ENCODE peak calls at places on chromosomes 7 and 10, in six cellular contexts. S is HCT116, H is SK-N-SH, Y is GM12878, Q is K562, A is HepG2. N is an unnamed sample.

GRCh38 chr7:29285451-29285807 is 90.9 kb downstream of the CHN2 start:
- DNase-seq in S (peak; percentile 62), H (no peak), Y (peak; percentile 55), Q (no peak), A (peak; percentile 28), N (no peak)

GRCh38 chr7:98982686-98983085 is 104.4 kb downstream of the TRRAP start:
- DNase-seq in S (no peak), H (no peak), Y (no peak), Q (no peak), A (no peak), N (no peak)

GRCh38 chr10:78977761-78978305 is 90.9 kb upstream of the ZMIZ1 start:
- DNase-seq in S (no peak), H (no peak), Y (no peak), Q (no peak), A (peak; percentile 89), N (no peak)

GRCh38 chr10:127932521-127933270 is 25.8 kb downstream of the PTPRE start:
- DNase-seq in S (no peak), H (no peak), Y (no peak), Q (no peak), A (no peak), N (no peak)

GRCh38 chr7:44121761-44122420 is 1.5 kb downstream of the POLD2 start:
- DNase-seq in S (no peak), H (no peak), Y (no peak), Q (no peak), A (no peak), N (no peak)

GRCh38 chr7:155458317-155459132 is 596 bp downstream of the EN2 start:
- DNase-seq in S (no peak), H (peak; percentile 77), Y (no peak), Q (no peak), A (no peak), N (no peak)

GRCh38 chr10:63466168-63466935 is 575 bp upstream of the JMJD1C start:
- DNase-seq in S (peak; percentile 45), H (peak; percentile 55), Y (no peak), Q (peak; percentile 28), A (peak; percentile 54), N (peak; percentile 16)

GRCh38 chr10:117214401-117214800 is 17.1 kb downstream of the KCNK18 start:
- DNase-seq in S (no peak), H (no peak), Y (no peak), Q (no peak), A (no peak), N (no peak)

GRCh38 chr7:107628461-107629064 is 32.1 kb upstream of the SLC26A4 start:
- DNase-seq in S (no peak), H (no peak), Y (no peak), Q (no peak), A (no peak), N (no peak)

GRCh38 chr10:14560274-14560673 is 214.4 kb downstream of the FAM107B start:
- DNase-seq in S (peak; percentile 28), H (no peak), Y (no peak), Q (no peak), A (no peak), N (no peak)

GRCh38 chr7:151168022-151168786 is 710 bp upstream of the GBX1 start:
- DNase-seq in S (no peak), H (peak; percentile 91), Y (no peak), Q (peak; percentile 94), A (no peak), N (peak; percentile 23)

GRCh38 chr10:132899751-132900065 is 42.7 kb downstream of the CFAP46 start:
- DNase-seq in S (no peak), H (no peak), Y (no peak), Q (no peak), A (no peak), N (no peak)

GRCh38 chr7:155456772-155457543 is 971 bp upstream of the EN2 start:
- DNase-seq in S (no peak), H (peak; percentile 94), Y (no peak), Q (peak; percentile 74), A (no peak), N (no peak)

GRCh38 chr7:26815452-26815851 is 48.9 kb downstream of the SKAP2 start:
- DNase-seq in S (no peak), H (peak; percentile 50), Y (no peak), Q (no peak), A (no peak), N (no peak)

GRCh38 chr7:45566386-45566785 is 7.8 kb upstream of the ADCY1 start:
- DNase-seq in S (no peak), H (no peak), Y (no peak), Q (no peak), A (no peak), N (no peak)

GRCh38 chr10:31829776-31830175 is 98.9 kb downstream of the ARHGAP12 start:
- DNase-seq in S (no peak), H (no peak), Y (no peak), Q (no peak), A (no peak), N (no peak)

GRCh38 chr10:132117146-132117545 is 51.4 kb downstream of the JAKMIP3 start:
- DNase-seq in S (no peak), H (no peak), Y (no peak), Q (no peak), A (no peak), N (no peak)

GRCh38 chr10:106997721-106998120 is 166.8 kb downstream of the SORCS1 start:
- DNase-seq in S (no peak), H (peak; percentile 23), Y (no peak), Q (no peak), A (no peak), N (no peak)

GRCh38 chr7:130942211-130942964 is 208.4 kb upstream of the KLF14 start:
- DNase-seq in S (no peak), H (no peak), Y (no peak), Q (peak; percentile 59), A (peak; percentile 70), N (no peak)
- H3K4me3 ChIP-seq in S (peak overlapping the region; percentile 4), H (no peak overlapping the region), Y (no peak overlapping the region), Q (peak overlapping the region; percentile 45), A (peak overlapping the region; percentile 41), N (no peak overlapping the region)

DNA sequence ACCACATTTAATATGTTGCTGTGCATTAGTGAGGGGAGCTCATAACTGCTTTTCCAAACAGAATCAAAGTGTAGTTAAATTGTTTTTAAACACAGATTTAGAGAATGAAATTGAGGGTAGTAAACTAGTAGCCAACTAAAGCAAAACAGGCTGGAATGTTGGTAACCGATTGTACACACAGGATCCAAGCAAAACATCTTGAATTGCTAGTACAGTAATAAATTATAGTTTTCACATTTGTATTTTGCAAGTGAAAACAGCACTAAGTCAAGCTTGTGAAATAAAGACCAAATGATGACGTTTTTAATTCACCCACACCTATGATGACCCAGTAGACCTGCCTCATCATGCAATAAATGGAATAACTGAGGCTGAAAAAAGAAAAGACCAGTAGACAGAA is 198.3 kb downstream of the HDAC9 start:
- DNase-seq in S (no peak), H (no peak), Y (no peak), Q (no peak), A (no peak), N (no peak)
- H3K9ac ChIP-seq in S (no peak overlapping the region), H (no peak overlapping the region), Y (no peak overlapping the region), Q (no peak overlapping the region), A (no peak overlapping the region), N (no peak overlapping the region)

DNA sequence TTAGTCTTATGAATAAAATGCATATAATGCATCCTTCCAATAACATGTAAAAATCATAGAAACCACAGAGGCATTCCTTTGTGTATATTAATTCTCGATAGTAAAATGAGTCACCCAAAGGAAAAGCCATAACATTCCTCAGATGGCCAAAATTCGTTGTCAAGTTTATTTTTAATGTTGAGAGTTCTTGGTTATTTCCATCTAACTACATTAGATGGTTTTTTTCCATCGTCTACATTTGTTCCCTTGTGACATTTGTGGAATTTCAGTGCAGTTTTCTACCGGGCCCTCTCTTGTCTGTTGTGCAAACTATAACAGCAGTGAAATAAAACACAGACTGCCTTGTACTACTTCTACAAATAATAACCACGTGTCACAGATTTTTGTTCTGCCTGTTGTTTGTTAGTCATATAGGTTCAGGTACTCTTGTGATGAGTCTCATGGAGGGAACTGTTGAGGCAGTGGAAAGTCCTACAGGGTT is 54.7 kb upstream of the CCAR1 start:
- DNase-seq in S (no peak), H (no peak), Y (no peak), Q (no peak), A (no peak), N (no peak)
- TF ChIP-seq YY1 in S (no peak), H (peak; percentile 37), Y (no peak), Q (no peak), A (no peak), N (no peak)

GRCh38 chr10:125061557-125062243 is 98.7 kb downstream of the CTBP2 start:
- DNase-seq in S (no peak), H (no peak), Y (no peak), Q (no peak), A (no peak), N (no peak)

GRCh38 chr10:125062244-125063208 is 97.8 kb downstream of the CTBP2 start:
- DNase-seq in S (no peak), H (no peak), Y (no peak), Q (no peak), A (no peak), N (no peak)

GRCh38 chr10:125060486-125060850 is 99.9 kb downstream of the CTBP2 start:
- DNase-seq in S (no peak), H (no peak), Y (no peak), Q (peak; percentile 1), A (no peak), N (no peak)

GRCh38 chr10:125060851-125061556 is 99.4 kb downstream of the CTBP2 start:
- DNase-seq in S (peak; percentile 40), H (peak; percentile 86), Y (no peak), Q (no peak), A (peak; percentile 35), N (no peak)

DNA sequence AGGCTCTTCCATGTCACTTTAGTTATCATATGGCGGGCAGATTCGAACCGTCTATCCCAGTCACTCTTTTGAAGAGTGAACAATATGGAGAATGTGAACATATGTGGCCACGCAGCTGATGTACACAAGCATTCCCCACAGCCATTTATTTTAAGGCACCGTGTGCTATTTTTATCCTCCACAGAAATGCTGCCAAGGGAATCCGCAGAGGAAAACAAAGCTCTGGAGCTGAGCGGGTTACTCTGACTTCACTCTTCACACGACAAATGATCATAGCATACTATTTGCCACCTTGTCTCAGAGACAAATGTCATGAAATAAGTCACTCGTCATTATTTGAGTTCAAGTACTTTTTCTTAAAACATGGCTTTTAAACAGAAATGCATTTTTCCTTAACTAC is 100.3 kb downstream of the CTBP2 start:
- DNase-seq in S (no peak), H (no peak), Y (no peak), Q (peak; percentile 0), A (no peak), N (no peak)
- H3K4me3 ChIP-seq in S (no peak overlapping the region), H (no peak overlapping the region), Y (no peak overlapping the region), Q (no peak overlapping the region), A (no peak overlapping the region), N (no peak overlapping the region)

GRCh38 chr7:47513741-47514241 is 68.1 kb downstream of the TNS3 start:
- DNase-seq in S (no peak), H (no peak), Y (no peak), Q (no peak), A (no peak), N (no peak)
- H3K9ac ChIP-seq in S (no peak overlapping the region), H (no peak overlapping the region), Y (no peak overlapping the region), Q (no peak overlapping the region), A (no peak overlapping the region), N (no peak overlapping the region)

DNA sequence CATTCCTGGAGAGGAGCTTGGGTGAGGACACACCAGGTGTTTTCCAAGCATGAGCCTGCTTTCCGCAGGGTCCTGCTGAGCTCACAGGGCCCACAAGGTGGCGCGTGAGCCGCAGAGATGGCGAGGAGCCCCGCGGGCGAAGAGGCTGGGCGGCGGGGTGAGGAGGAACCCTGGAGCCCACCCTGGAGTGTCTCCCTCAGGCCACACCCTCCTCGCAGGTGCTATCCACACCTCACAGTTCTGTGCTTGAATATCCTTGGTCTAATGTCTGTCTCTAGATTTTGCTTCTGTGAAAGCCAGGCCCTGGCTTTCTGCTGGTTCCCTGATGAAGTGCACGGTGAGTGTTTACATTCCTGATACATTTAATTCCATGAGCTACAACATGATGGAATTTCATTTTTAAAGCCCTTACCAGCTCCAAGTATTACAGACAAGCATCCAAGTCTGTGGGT is 433.6 kb downstream of the ACTR3B start:
- DNase-seq in S (no peak), H (peak; percentile 74), Y (no peak), Q (peak; percentile 67), A (peak; percentile 12), N (peak; percentile 33)
- TF ChIP-seq YY1 in S (no peak), H (no peak), Y (no peak), Q (no peak), A (no peak), N (no peak)

N was measured in NT2/D1.